ENCODE peak calls at places on chromosomes 3 and 15, in nine cellular contexts. One of them, this sample, is unnamed.

GRCh38 chr15:31871159-31871886 is 159.0 kb upstream of the CHRNA7 start:
- DNase-seq in breast epithelium: no peak
- DNase-seq in kidney: no peak
- DNase-seq in dorsolateral prefrontal cortex: no peak
- DNase-seq in CD4-positive, alpha-beta T cell: no peak
- DNase-seq in cardiac muscle cell: no peak
- DNase-seq in psoas muscle: no peak
- DNase-seq in colonic mucosa: peak; percentile 37
- DNase-seq in body of pancreas: peak; percentile 25
- DNase-seq in this sample: no peak

GRCh38 chr3:194373912-194374311 is 4.4 kb upstream of the LRRC15 start:
- DNase-seq in kidney: peak; percentile 35
- DNase-seq in dorsolateral prefrontal cortex: no peak
- DNase-seq in body of pancreas: no peak
- DNase-seq in breast epithelium: no peak
- DNase-seq in CD4-positive, alpha-beta T cell: no peak
- DNase-seq in cardiac muscle cell: no peak
- DNase-seq in colonic mucosa: no peak
- DNase-seq in psoas muscle: peak; percentile 4
- DNase-seq in this sample: no peak

GRCh38 chr3:12796171-12797123 is at the start of gene CAND2:
- DNase-seq in cardiac muscle cell: peak; percentile 89
- DNase-seq in breast epithelium: no peak
- DNase-seq in dorsolateral prefrontal cortex: peak; percentile 56
- DNase-seq in colonic mucosa: peak; percentile 35
- DNase-seq in kidney: peak; percentile 87
- DNase-seq in CD4-positive, alpha-beta T cell: peak; percentile 30
- DNase-seq in psoas muscle: peak; percentile 90
- DNase-seq in body of pancreas: peak; percentile 57
- DNase-seq in this sample: no peak

GRCh38 chr15:75178171-75178937 is 23.3 kb upstream of the C15orf39 start:
- DNase-seq in breast epithelium: no peak
- DNase-seq in cardiac muscle cell: peak; percentile 77
- DNase-seq in psoas muscle: peak; percentile 70
- DNase-seq in kidney: peak; percentile 85
- DNase-seq in dorsolateral prefrontal cortex: no peak
- DNase-seq in body of pancreas: peak; percentile 67
- DNase-seq in CD4-positive, alpha-beta T cell: no peak
- DNase-seq in colonic mucosa: peak; percentile 54
- DNase-seq in this sample: no peak

GRCh38 chr3:16468114-16469098 is 45.1 kb downstream of the RFTN1 start:
- DNase-seq in breast epithelium: no peak
- DNase-seq in kidney: no peak
- DNase-seq in CD4-positive, alpha-beta T cell: no peak
- DNase-seq in psoas muscle: no peak
- DNase-seq in colonic mucosa: no peak
- DNase-seq in body of pancreas: no peak
- DNase-seq in cardiac muscle cell: peak; percentile 66
- DNase-seq in dorsolateral prefrontal cortex: no peak
- DNase-seq in this sample: no peak

GRCh38 chr3:156553705-156554356 is 1.1 kb downstream of the SSR3 start:
- DNase-seq in psoas muscle: no peak
- DNase-seq in body of pancreas: peak; percentile 43
- DNase-seq in dorsolateral prefrontal cortex: no peak
- DNase-seq in cardiac muscle cell: no peak
- DNase-seq in colonic mucosa: peak; percentile 29
- DNase-seq in CD4-positive, alpha-beta T cell: no peak
- DNase-seq in kidney: no peak
- DNase-seq in breast epithelium: no peak
- DNase-seq in this sample: no peak

GRCh38 chr3:186644683-186645082 is 4.5 kb downstream of the FETUB start:
- DNase-seq in breast epithelium: no peak
- DNase-seq in body of pancreas: no peak
- DNase-seq in dorsolateral prefrontal cortex: no peak
- DNase-seq in psoas muscle: no peak
- DNase-seq in cardiac muscle cell: no peak
- DNase-seq in CD4-positive, alpha-beta T cell: no peak
- DNase-seq in kidney: no peak
- DNase-seq in colonic mucosa: no peak
- DNase-seq in this sample: no peak

GRCh38 chr15:90838066-90838465 is 30.3 kb upstream of the FURIN start:
- DNase-seq in colonic mucosa: no peak
- DNase-seq in dorsolateral prefrontal cortex: no peak
- DNase-seq in kidney: no peak
- DNase-seq in CD4-positive, alpha-beta T cell: peak; percentile 82
- DNase-seq in breast epithelium: no peak
- DNase-seq in psoas muscle: no peak
- DNase-seq in body of pancreas: no peak
- DNase-seq in cardiac muscle cell: no peak
- DNase-seq in this sample: no peak

GRCh38 chr3:69338891-69339290 is 47.0 kb downstream of the FRMD4B start:
- DNase-seq in cardiac muscle cell: no peak
- DNase-seq in body of pancreas: no peak
- DNase-seq in colonic mucosa: no peak
- DNase-seq in kidney: no peak
- DNase-seq in dorsolateral prefrontal cortex: no peak
- DNase-seq in breast epithelium: no peak
- DNase-seq in CD4-positive, alpha-beta T cell: no peak
- DNase-seq in psoas muscle: no peak
- DNase-seq in this sample: no peak

GRCh38 chr3:188929138-188929537 is 242.6 kb upstream of the TPRG1 start:
- DNase-seq in breast epithelium: no peak
- DNase-seq in kidney: no peak
- DNase-seq in dorsolateral prefrontal cortex: no peak
- DNase-seq in psoas muscle: no peak
- DNase-seq in body of pancreas: peak; percentile 58
- DNase-seq in colonic mucosa: peak; percentile 31
- DNase-seq in CD4-positive, alpha-beta T cell: no peak
- DNase-seq in cardiac muscle cell: peak; percentile 36
- DNase-seq in this sample: no peak
- TF ChIP-seq CTCF in breast epithelium: peak; percentile 13
- TF ChIP-seq CTCF in kidney: peak; percentile 34
- TF ChIP-seq CTCF in dorsolateral prefrontal cortex: peak; percentile 18
- TF ChIP-seq CTCF in psoas muscle: no peak
- TF ChIP-seq CTCF in body of pancreas: no peak
- TF ChIP-seq CTCF in colonic mucosa: no peak
- TF ChIP-seq CTCF in CD4-positive, alpha-beta T cell: no peak
- TF ChIP-seq CTCF in cardiac muscle cell: no peak
- TF ChIP-seq CTCF in this sample: no peak

GRCh38 chr3:22730701-22731100 is 472.4 kb upstream of the UBE2E2 start:
- DNase-seq in psoas muscle: no peak
- DNase-seq in body of pancreas: no peak
- DNase-seq in cardiac muscle cell: no peak
- DNase-seq in dorsolateral prefrontal cortex: no peak
- DNase-seq in colonic mucosa: no peak
- DNase-seq in kidney: no peak
- DNase-seq in breast epithelium: no peak
- DNase-seq in CD4-positive, alpha-beta T cell: no peak
- DNase-seq in this sample: no peak

GRCh38 chr3:22729212-22729611 is 473.9 kb upstream of the UBE2E2 start:
- DNase-seq in CD4-positive, alpha-beta T cell: no peak
- DNase-seq in colonic mucosa: no peak
- DNase-seq in breast epithelium: no peak
- DNase-seq in kidney: no peak
- DNase-seq in psoas muscle: no peak
- DNase-seq in dorsolateral prefrontal cortex: no peak
- DNase-seq in cardiac muscle cell: no peak
- DNase-seq in body of pancreas: no peak
- DNase-seq in this sample: no peak

GRCh38 chr3:22728406-22728805 is 474.7 kb upstream of the UBE2E2 start:
- DNase-seq in psoas muscle: no peak
- DNase-seq in breast epithelium: no peak
- DNase-seq in dorsolateral prefrontal cortex: no peak
- DNase-seq in body of pancreas: no peak
- DNase-seq in kidney: no peak
- DNase-seq in cardiac muscle cell: no peak
- DNase-seq in CD4-positive, alpha-beta T cell: no peak
- DNase-seq in colonic mucosa: no peak
- DNase-seq in this sample: no peak

GRCh38 chr3:22731901-22732300 is 471.2 kb upstream of the UBE2E2 start:
- DNase-seq in body of pancreas: no peak
- DNase-seq in psoas muscle: no peak
- DNase-seq in CD4-positive, alpha-beta T cell: no peak
- DNase-seq in cardiac muscle cell: no peak
- DNase-seq in kidney: no peak
- DNase-seq in dorsolateral prefrontal cortex: no peak
- DNase-seq in colonic mucosa: no peak
- DNase-seq in breast epithelium: no peak
- DNase-seq in this sample: no peak

GRCh38 chr3:22729981-22730380 is 473.1 kb upstream of the UBE2E2 start:
- DNase-seq in CD4-positive, alpha-beta T cell: no peak
- DNase-seq in cardiac muscle cell: no peak
- DNase-seq in colonic mucosa: no peak
- DNase-seq in kidney: no peak
- DNase-seq in body of pancreas: no peak
- DNase-seq in dorsolateral prefrontal cortex: no peak
- DNase-seq in psoas muscle: no peak
- DNase-seq in breast epithelium: no peak
- DNase-seq in this sample: no peak
- TF ChIP-seq CTCF in CD4-positive, alpha-beta T cell: no peak
- TF ChIP-seq CTCF in cardiac muscle cell: peak; percentile 12
- TF ChIP-seq CTCF in colonic mucosa: no peak
- TF ChIP-seq CTCF in kidney: peak; percentile 16
- TF ChIP-seq CTCF in body of pancreas: no peak
- TF ChIP-seq CTCF in dorsolateral prefrontal cortex: no peak
- TF ChIP-seq CTCF in psoas muscle: no peak
- TF ChIP-seq CTCF in breast epithelium: no peak
- TF ChIP-seq CTCF in this sample: no peak

DNA sequence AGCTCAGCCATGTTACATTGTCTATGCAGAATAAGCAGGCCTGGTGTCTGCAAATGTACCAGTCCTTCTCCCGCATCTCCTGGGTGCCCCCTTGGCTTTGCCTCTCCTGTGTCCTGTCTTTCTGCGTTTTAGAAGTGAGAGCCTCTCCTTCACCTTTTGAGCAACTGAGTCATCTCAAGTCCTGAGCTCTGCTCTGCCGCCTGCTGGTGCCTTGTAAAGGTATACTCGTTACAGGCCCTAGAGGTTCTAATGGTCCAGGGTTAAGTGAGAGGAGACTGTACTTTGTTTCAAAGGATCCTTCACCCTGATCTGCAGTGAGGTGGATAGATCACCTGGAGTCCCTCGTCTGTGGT is 12.6 kb downstream of the GHRL start:
- DNase-seq in body of pancreas: no peak
- DNase-seq in dorsolateral prefrontal cortex: no peak
- DNase-seq in CD4-positive, alpha-beta T cell: no peak
- DNase-seq in cardiac muscle cell: no peak
- DNase-seq in kidney: no peak
- DNase-seq in breast epithelium: no peak
- DNase-seq in psoas muscle: no peak
- DNase-seq in colonic mucosa: no peak
- DNase-seq in this sample: no peak
- TF ChIP-seq CTCF in body of pancreas: no peak
- TF ChIP-seq CTCF in dorsolateral prefrontal cortex: no peak
- TF ChIP-seq CTCF in CD4-positive, alpha-beta T cell: no peak
- TF ChIP-seq CTCF in cardiac muscle cell: peak; percentile 19
- TF ChIP-seq CTCF in kidney: no peak
- TF ChIP-seq CTCF in breast epithelium: no peak
- TF ChIP-seq CTCF in psoas muscle: no peak
- TF ChIP-seq CTCF in colonic mucosa: no peak
- TF ChIP-seq CTCF in this sample: no peak

GRCh38 chr15:53671545-53671944 is 87.9 kb downstream of the WDR72 start:
- DNase-seq in kidney: no peak
- DNase-seq in colonic mucosa: no peak
- DNase-seq in breast epithelium: no peak
- DNase-seq in dorsolateral prefrontal cortex: no peak
- DNase-seq in cardiac muscle cell: no peak
- DNase-seq in psoas muscle: no peak
- DNase-seq in CD4-positive, alpha-beta T cell: no peak
- DNase-seq in body of pancreas: no peak
- DNase-seq in this sample: no peak

GRCh38 chr15:53670701-53671100 is 88.8 kb downstream of the WDR72 start:
- DNase-seq in CD4-positive, alpha-beta T cell: no peak
- DNase-seq in cardiac muscle cell: peak; percentile 71
- DNase-seq in colonic mucosa: no peak
- DNase-seq in psoas muscle: no peak
- DNase-seq in dorsolateral prefrontal cortex: no peak
- DNase-seq in breast epithelium: no peak
- DNase-seq in kidney: no peak
- DNase-seq in body of pancreas: no peak
- DNase-seq in this sample: no peak

GRCh38 chr15:53665930-53666329 is 93.5 kb downstream of the WDR72 start:
- DNase-seq in body of pancreas: no peak
- DNase-seq in psoas muscle: no peak
- DNase-seq in dorsolateral prefrontal cortex: no peak
- DNase-seq in breast epithelium: no peak
- DNase-seq in cardiac muscle cell: peak; percentile 15
- DNase-seq in CD4-positive, alpha-beta T cell: no peak
- DNase-seq in kidney: no peak
- DNase-seq in colonic mucosa: no peak
- DNase-seq in this sample: no peak
- TF ChIP-seq CTCF in body of pancreas: peak; percentile 36
- TF ChIP-seq CTCF in psoas muscle: no peak
- TF ChIP-seq CTCF in dorsolateral prefrontal cortex: peak; percentile 29
- TF ChIP-seq CTCF in breast epithelium: no peak
- TF ChIP-seq CTCF in cardiac muscle cell: no peak
- TF ChIP-seq CTCF in CD4-positive, alpha-beta T cell: no peak
- TF ChIP-seq CTCF in kidney: no peak
- TF ChIP-seq CTCF in colonic mucosa: no peak
- TF ChIP-seq CTCF in this sample: no peak

DNA sequence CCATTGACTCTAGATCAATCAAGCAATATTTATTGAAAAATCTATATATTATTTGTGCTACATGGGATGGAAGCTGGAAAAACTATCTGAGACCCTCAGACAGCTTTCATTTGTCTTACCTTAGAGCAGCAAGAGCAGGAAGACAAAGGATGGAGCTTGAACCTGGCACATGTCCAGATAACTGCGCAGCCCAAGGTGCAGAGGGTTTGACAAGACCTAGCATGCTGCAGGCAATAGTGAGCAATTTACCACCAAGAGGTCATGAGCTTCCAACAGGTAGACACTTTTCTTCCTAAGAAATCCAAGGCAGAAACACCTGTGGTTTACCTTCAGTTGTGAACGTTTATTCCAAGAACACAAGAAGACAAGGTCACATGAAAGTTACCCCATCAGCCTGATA is 214.7 kb upstream of the NECTIN3 start:
- DNase-seq in colonic mucosa: no peak
- DNase-seq in body of pancreas: no peak
- DNase-seq in CD4-positive, alpha-beta T cell: no peak
- DNase-seq in dorsolateral prefrontal cortex: no peak
- DNase-seq in psoas muscle: no peak
- DNase-seq in kidney: no peak
- DNase-seq in breast epithelium: no peak
- DNase-seq in cardiac muscle cell: no peak
- DNase-seq in this sample: no peak
- TF ChIP-seq CTCF in colonic mucosa: no peak
- TF ChIP-seq CTCF in body of pancreas: no peak
- TF ChIP-seq CTCF in CD4-positive, alpha-beta T cell: no peak
- TF ChIP-seq CTCF in dorsolateral prefrontal cortex: no peak
- TF ChIP-seq CTCF in psoas muscle: no peak
- TF ChIP-seq CTCF in kidney: no peak
- TF ChIP-seq CTCF in breast epithelium: no peak
- TF ChIP-seq CTCF in cardiac muscle cell: no peak
- TF ChIP-seq CTCF in this sample: no peak

This sample was measured in omental fat pad.